ENCODE peak calls at places on chromosomes 5 and 9, in five cellular contexts. C is heart left ventricle, I is erythroblast, M is stomach, A is GM12891. S is an unnamed sample.

GRCh38 chr5:153974131-153974812 is 64.4 kb downstream of the FAM114A2 start:
- DNase-seq in C (no peak), I (peak), M (no peak), A (no peak), S (peak)

GRCh38 chr9:88972401-88972800 is 18.9 kb upstream of the S1PR3 start:
- DNase-seq in C (no peak), I (no peak), M (no peak), A (no peak), S (no peak)

GRCh38 chr9:110541950-110542349 is 37.6 kb downstream of the SVEP1 start:
- DNase-seq in C (no peak), I (no peak), M (no peak), A (no peak), S (no peak)

GRCh38 chr5:143143973-143144372 is 259.5 kb downstream of the NR3C1 start:
- DNase-seq in C (no peak), I (no peak), M (no peak), A (no peak), S (no peak)

GRCh38 chr5:170907758-170908157 is 45.9 kb downstream of the RANBP17 start:
- DNase-seq in C (no peak), I (no peak), M (no peak), A (no peak), S (no peak)

GRCh38 chr5:120254385-120254784 is 209.7 kb upstream of the PRR16 start:
- DNase-seq in C (no peak), I (no peak), M (no peak), A (no peak), S (no peak)

GRCh38 chr9:15873573-15874177 is 320.8 kb downstream of the CCDC171 start:
- DNase-seq in C (no peak), I (peak), M (no peak), A (no peak), S (no peak)

GRCh38 chr5:9670371-9670770 is 40.2 kb upstream of the TAS2R1 start:
- DNase-seq in C (no peak), I (no peak), M (no peak), A (no peak), S (no peak)

GRCh38 chr5:59496524-59497134 is 396.9 kb downstream of the PDE4D start:
- DNase-seq in C (no peak), I (peak), M (no peak), A (peak), S (no peak)

GRCh38 chr9:30197954-30198353 is 2186.5 kb upstream of the ACO1 start:
- DNase-seq in C (no peak), I (peak), M (no peak), A (no peak), S (no peak)

GRCh38 chr5:174317261-174317894 is 271.9 kb downstream of the NSG2 start:
- DNase-seq in C (peak), I (peak), M (no peak), A (no peak), S (peak)

GRCh38 chr9:27117489-27118135 is 8.6 kb downstream of the TEK start:
- DNase-seq in C (peak), I (no peak), M (peak), A (no peak), S (no peak)

GRCh38 chr5:107388111-107388861 is 282.5 kb downstream of the EFNA5 start:
- DNase-seq in C (no peak), I (no peak), M (no peak), A (no peak), S (no peak)

GRCh38 chr9:121362813-121363585 is 7.1 kb downstream of the STOM start:
- DNase-seq in C (no peak), I (no peak), M (no peak), A (no peak), S (no peak)

GRCh38 chr9:95092321-95093072 is 225.0 kb downstream of the FANCC start:
- DNase-seq in C (peak), I (no peak), M (no peak), A (no peak), S (no peak)

GRCh38 chr5:165919196-165919595 is 2372.2 kb upstream of the WWC1 start:
- DNase-seq in C (no peak), I (no peak), M (no peak), A (no peak), S (no peak)

GRCh38 chr5:165920655-165921054 is 2370.8 kb upstream of the WWC1 start:
- DNase-seq in C (no peak), I (no peak), M (no peak), A (no peak), S (no peak)
- TF ChIP-seq POLR2A in C (no peak), I (no peak), M (no peak), A (no peak), S (no peak)

DNA sequence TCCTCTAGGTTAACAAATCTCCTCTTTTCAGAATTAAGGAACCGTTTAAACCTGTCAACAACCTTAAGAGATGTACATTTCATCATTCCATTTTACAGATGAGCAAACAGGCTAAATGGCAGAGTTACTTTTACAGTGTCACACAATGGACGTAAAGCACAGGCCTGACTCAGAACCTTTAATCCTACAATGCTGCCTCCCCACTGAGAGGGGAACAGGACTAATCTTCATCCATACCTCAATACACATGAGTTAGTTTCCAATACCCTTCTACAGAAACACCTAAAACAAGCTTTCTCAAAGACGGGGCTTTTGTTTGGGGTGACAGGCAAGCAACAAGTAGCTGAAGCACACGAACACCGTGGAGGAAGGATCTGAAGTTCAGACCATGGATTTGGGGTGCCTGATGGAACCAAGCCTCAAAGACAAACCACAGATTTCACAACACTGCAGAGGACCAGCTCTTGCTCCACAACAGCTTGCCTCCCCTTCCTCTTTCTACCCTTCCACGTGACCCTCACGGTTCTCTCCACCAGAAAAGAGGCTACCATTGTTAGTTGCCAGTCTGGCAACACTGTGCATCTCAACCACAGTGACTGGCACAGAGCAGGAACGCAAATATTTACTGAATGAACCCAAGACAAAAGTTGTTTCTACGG is 1.8 kb downstream of the RNF130 start:
- DNase-seq in C (peak), I (peak), M (peak), A (no peak), S (no peak)
- TF ChIP-seq POLR2A in C (no peak), I (peak), M (no peak), A (no peak), S (no peak)

GRCh38 chr9:70495514-70495913 is 81.1 kb upstream of the KLF9 start:
- DNase-seq in C (no peak), I (no peak), M (no peak), A (no peak), S (no peak)
- TF ChIP-seq POLR2A in C (no peak), I (no peak), M (no peak), A (no peak), S (no peak)

DNA sequence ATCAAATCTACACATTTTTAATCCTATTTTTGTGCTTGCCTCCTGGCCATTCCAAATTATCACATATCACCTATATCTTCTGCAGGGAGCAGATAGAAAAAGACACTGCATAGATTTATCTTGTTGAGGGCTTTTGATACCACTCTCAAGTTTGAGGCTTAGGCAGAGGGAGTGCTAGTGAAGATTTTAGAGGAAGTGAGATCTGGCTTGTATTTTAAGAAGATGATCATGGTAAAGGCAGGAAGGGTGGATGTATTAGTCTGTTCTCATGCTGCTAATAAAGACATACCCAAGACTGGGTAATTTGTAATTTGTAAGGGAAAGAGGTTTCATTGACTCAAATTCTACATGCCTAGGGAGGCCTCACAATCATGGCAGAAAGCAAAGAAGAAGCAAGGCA is 220.9 kb upstream of the TUT7 start:
- DNase-seq in C (no peak), I (no peak), M (no peak), A (no peak), S (no peak)
- TF ChIP-seq POLR2A in C (no peak), I (no peak), M (no peak), A (no peak), S (no peak)

DNA sequence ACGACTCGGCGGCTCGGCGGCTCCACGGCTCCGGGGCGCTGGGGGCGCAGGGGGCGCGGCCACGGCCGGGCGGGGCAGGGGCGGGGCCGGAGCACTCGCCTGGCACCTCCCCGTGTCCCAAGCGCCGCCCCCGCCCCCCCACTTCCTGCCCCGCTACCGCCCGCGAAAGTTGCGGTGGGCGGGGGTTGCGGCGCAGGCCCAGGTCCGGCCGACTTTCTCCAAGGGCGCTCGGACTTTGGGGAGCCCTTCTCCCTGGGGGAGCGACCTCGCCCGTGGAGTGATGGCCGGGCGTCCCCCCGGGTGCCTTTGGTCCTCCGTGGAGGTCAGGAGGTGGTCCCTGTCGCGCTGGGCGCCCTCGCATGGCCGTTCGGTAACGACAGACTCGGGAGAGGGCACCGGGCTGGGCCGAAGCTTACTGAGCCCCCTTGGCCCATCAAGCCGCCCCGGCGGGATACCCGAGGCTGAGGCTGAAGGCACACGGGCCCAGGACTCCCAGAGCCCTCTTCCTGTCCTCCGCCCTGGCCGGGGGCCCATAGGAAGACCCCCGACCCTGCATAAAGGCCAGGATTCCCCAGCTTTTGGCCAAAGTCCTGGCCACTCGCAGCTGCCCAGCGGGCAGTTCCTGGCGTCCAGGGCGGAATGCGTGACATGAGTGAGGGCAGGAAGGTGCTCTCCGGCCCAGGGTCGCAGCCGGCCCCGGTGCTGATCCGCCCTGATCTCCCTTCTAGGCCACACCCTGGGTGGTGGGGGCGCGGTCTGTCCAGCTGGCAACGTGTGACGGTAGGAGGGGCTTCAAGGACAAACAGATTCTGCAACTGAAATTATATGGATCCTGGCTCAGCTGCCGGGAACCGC is 883 bp upstream of the VAV2 start:
- DNase-seq in C (peak), I (peak), M (peak), A (peak), S (peak)
- TF ChIP-seq POLR2A in C (no peak), I (no peak), M (no peak), A (peak), S (peak)